ENCODE peak calls at places on chromosomes 2 and 18, in eight cellular contexts. One of them, this sample, is unnamed.

GRCh38 chr2:142874293-142874814 is 3.1 kb upstream of the KYNU start:
- DNase-seq in B cell: no peak
- DNase-seq in KBM-7: no peak
- DNase-seq in iris pigment epithelial cell: peak; percentile 97
- DNase-seq in H9: no peak
- DNase-seq in mucosa of gallbladder: peak; percentile 57
- DNase-seq in spleen: no peak
- DNase-seq in progenitor cell of endocrine pancreas: no peak
- DNase-seq in this sample: no peak

GRCh38 chr2:216904554-216904953 is 44.7 kb upstream of the TNP1 start:
- DNase-seq in H9: no peak
- DNase-seq in mucosa of gallbladder: no peak
- DNase-seq in KBM-7: no peak
- DNase-seq in B cell: no peak
- DNase-seq in iris pigment epithelial cell: no peak
- DNase-seq in progenitor cell of endocrine pancreas: no peak
- DNase-seq in spleen: no peak
- DNase-seq in this sample: no peak

GRCh38 chr2:84991404-84992151 is 20.6 kb downstream of the KCMF1 start:
- DNase-seq in spleen: no peak
- DNase-seq in mucosa of gallbladder: no peak
- DNase-seq in H9: no peak
- DNase-seq in iris pigment epithelial cell: peak; percentile 97
- DNase-seq in B cell: no peak
- DNase-seq in KBM-7: no peak
- DNase-seq in progenitor cell of endocrine pancreas: no peak
- DNase-seq in this sample: no peak

GRCh38 chr2:182824759-182825143 is 41.7 kb downstream of the FRZB start:
- DNase-seq in spleen: no peak
- DNase-seq in B cell: no peak
- DNase-seq in H9: no peak
- DNase-seq in iris pigment epithelial cell: no peak
- DNase-seq in KBM-7: no peak
- DNase-seq in mucosa of gallbladder: no peak
- DNase-seq in progenitor cell of endocrine pancreas: no peak
- DNase-seq in this sample: no peak

GRCh38 chr2:146987996-146988395 is 856.8 kb upstream of the ACVR2A start:
- DNase-seq in mucosa of gallbladder: no peak
- DNase-seq in B cell: no peak
- DNase-seq in progenitor cell of endocrine pancreas: no peak
- DNase-seq in H9: no peak
- DNase-seq in KBM-7: no peak
- DNase-seq in iris pigment epithelial cell: no peak
- DNase-seq in spleen: no peak
- DNase-seq in this sample: no peak

GRCh38 chr2:75133621-75134020 is 65.7 kb downstream of the TACR1 start:
- DNase-seq in progenitor cell of endocrine pancreas: no peak
- DNase-seq in mucosa of gallbladder: no peak
- DNase-seq in iris pigment epithelial cell: no peak
- DNase-seq in KBM-7: no peak
- DNase-seq in H9: no peak
- DNase-seq in spleen: no peak
- DNase-seq in B cell: no peak
- DNase-seq in this sample: no peak

GRCh38 chr2:141947715-141948114 is 183.1 kb downstream of the LRP1B start:
- DNase-seq in B cell: no peak
- DNase-seq in H9: no peak
- DNase-seq in spleen: no peak
- DNase-seq in KBM-7: no peak
- DNase-seq in mucosa of gallbladder: no peak
- DNase-seq in iris pigment epithelial cell: no peak
- DNase-seq in progenitor cell of endocrine pancreas: no peak
- DNase-seq in this sample: no peak

GRCh38 chr2:97669448-97669847 is at the start of gene C2orf92:
- DNase-seq in progenitor cell of endocrine pancreas: no peak
- DNase-seq in B cell: no peak
- DNase-seq in spleen: no peak
- DNase-seq in iris pigment epithelial cell: no peak
- DNase-seq in H9: no peak
- DNase-seq in KBM-7: no peak
- DNase-seq in mucosa of gallbladder: no peak
- DNase-seq in this sample: no peak

GRCh38 chr2:117931978-117932377 is 81.9 kb downstream of the CCDC93 start:
- DNase-seq in spleen: no peak
- DNase-seq in iris pigment epithelial cell: peak; percentile 47
- DNase-seq in mucosa of gallbladder: no peak
- DNase-seq in B cell: no peak
- DNase-seq in progenitor cell of endocrine pancreas: no peak
- DNase-seq in H9: no peak
- DNase-seq in KBM-7: no peak
- DNase-seq in this sample: no peak

GRCh38 chr2:96174251-96175144 is 29.3 kb upstream of the DUSP2 start:
- DNase-seq in iris pigment epithelial cell: peak; percentile 50
- DNase-seq in B cell: peak; percentile 81
- DNase-seq in spleen: peak; percentile 94
- DNase-seq in mucosa of gallbladder: peak; percentile 80
- DNase-seq in H9: peak; percentile 80
- DNase-seq in KBM-7: peak; percentile 82
- DNase-seq in progenitor cell of endocrine pancreas: peak; percentile 71
- DNase-seq in this sample: peak; percentile 72

GRCh38 chr2:170465241-170465640 is 249.9 kb upstream of the SP5 start:
- DNase-seq in B cell: no peak
- DNase-seq in iris pigment epithelial cell: peak; percentile 47
- DNase-seq in spleen: no peak
- DNase-seq in progenitor cell of endocrine pancreas: no peak
- DNase-seq in mucosa of gallbladder: no peak
- DNase-seq in H9: no peak
- DNase-seq in KBM-7: no peak
- DNase-seq in this sample: no peak

GRCh38 chr2:223562078-223562477 is 40.1 kb downstream of the SCG2 start:
- DNase-seq in mucosa of gallbladder: no peak
- DNase-seq in B cell: no peak
- DNase-seq in iris pigment epithelial cell: no peak
- DNase-seq in H9: no peak
- DNase-seq in KBM-7: no peak
- DNase-seq in spleen: no peak
- DNase-seq in progenitor cell of endocrine pancreas: no peak
- DNase-seq in this sample: no peak

GRCh38 chr18:8468911-8469310 is 140.3 kb upstream of the RAB12 start:
- DNase-seq in iris pigment epithelial cell: peak; percentile 36
- DNase-seq in B cell: no peak
- DNase-seq in spleen: no peak
- DNase-seq in mucosa of gallbladder: no peak
- DNase-seq in H9: no peak
- DNase-seq in KBM-7: no peak
- DNase-seq in progenitor cell of endocrine pancreas: no peak
- DNase-seq in this sample: no peak

GRCh38 chr2:134706587-134707329 is 12.0 kb downstream of the TMEM163 start:
- DNase-seq in mucosa of gallbladder: no peak
- DNase-seq in spleen: no peak
- DNase-seq in iris pigment epithelial cell: peak; percentile 6
- DNase-seq in progenitor cell of endocrine pancreas: no peak
- DNase-seq in H9: no peak
- DNase-seq in B cell: no peak
- DNase-seq in KBM-7: peak; percentile 91
- DNase-seq in this sample: no peak

GRCh38 chr18:31044926-31045325 is 2.4 kb upstream of the DSC3 start:
- DNase-seq in spleen: no peak
- DNase-seq in H9: no peak
- DNase-seq in progenitor cell of endocrine pancreas: no peak
- DNase-seq in B cell: no peak
- DNase-seq in iris pigment epithelial cell: no peak
- DNase-seq in mucosa of gallbladder: no peak
- DNase-seq in KBM-7: no peak
- DNase-seq in this sample: no peak

GRCh38 chr2:229154381-229154780 is 116.7 kb downstream of the PID1 start:
- DNase-seq in spleen: no peak
- DNase-seq in iris pigment epithelial cell: peak; percentile 82
- DNase-seq in H9: no peak
- DNase-seq in KBM-7: no peak
- DNase-seq in mucosa of gallbladder: no peak
- DNase-seq in B cell: no peak
- DNase-seq in progenitor cell of endocrine pancreas: no peak
- DNase-seq in this sample: no peak

GRCh38 chr2:61398413-61398812 is 72.5 kb downstream of the USP34 start:
- DNase-seq in H9: no peak
- DNase-seq in mucosa of gallbladder: no peak
- DNase-seq in progenitor cell of endocrine pancreas: no peak
- DNase-seq in KBM-7: no peak
- DNase-seq in spleen: no peak
- DNase-seq in iris pigment epithelial cell: no peak
- DNase-seq in B cell: no peak
- DNase-seq in this sample: no peak

GRCh38 chr18:2302628-2303516 is 268.4 kb downstream of the METTL4 start:
- DNase-seq in KBM-7: no peak
- DNase-seq in progenitor cell of endocrine pancreas: no peak
- DNase-seq in iris pigment epithelial cell: peak; percentile 58
- DNase-seq in spleen: no peak
- DNase-seq in H9: no peak
- DNase-seq in mucosa of gallbladder: no peak
- DNase-seq in B cell: no peak
- DNase-seq in this sample: no peak

GRCh38 chr2:74458957-74459290 is 686 bp downstream of the WBP1 start:
- DNase-seq in mucosa of gallbladder: no peak
- DNase-seq in H9: no peak
- DNase-seq in B cell: no peak
- DNase-seq in iris pigment epithelial cell: no peak
- DNase-seq in progenitor cell of endocrine pancreas: no peak
- DNase-seq in spleen: peak; percentile 78
- DNase-seq in KBM-7: no peak
- DNase-seq in this sample: no peak

GRCh38 chr2:126784636-126785035 is 114.1 kb upstream of the TEX51 start:
- DNase-seq in B cell: no peak
- DNase-seq in progenitor cell of endocrine pancreas: no peak
- DNase-seq in H9: no peak
- DNase-seq in KBM-7: no peak
- DNase-seq in mucosa of gallbladder: no peak
- DNase-seq in spleen: peak; percentile 28
- DNase-seq in iris pigment epithelial cell: no peak
- DNase-seq in this sample: no peak

GRCh38 chr2:86453838-86454237 is 12.7 kb downstream of the KDM3A start:
- DNase-seq in iris pigment epithelial cell: peak; percentile 89
- DNase-seq in progenitor cell of endocrine pancreas: no peak
- DNase-seq in KBM-7: no peak
- DNase-seq in B cell: no peak
- DNase-seq in H9: no peak
- DNase-seq in mucosa of gallbladder: peak; percentile 81
- DNase-seq in spleen: no peak
- DNase-seq in this sample: no peak

This sample was measured in D721Med.